ENCODE peak calls at places on chromosomes 11 and 22, in ten cellular contexts. One of them, this sample, is unnamed.

GRCh38 chr11:73597340-73597955 is 464 bp downstream of the FAM168A start:
- DNase-seq in caudate nucleus: no peak
- DNase-seq in EH: no peak
- DNase-seq in activated naive CD8-positive, alpha-beta T cell treated with anti-CD3 and anti-CD28 coated beads, Interleukin-2, amount 50 U/mL, for 24 hours: no peak
- DNase-seq in H54: no peak
- DNase-seq in neural progenitor cell: no peak
- DNase-seq in psoas muscle: no peak
- DNase-seq in HTR-8/SVneo: no peak
- DNase-seq in A172: no peak
- DNase-seq in activated CD8-positive, alpha-beta T cell treated with anti-CD3 and anti-CD28 coated beads, Interleukin-2, amount 10 ng/mL, durations not matched to agents 7 days and 5 days: no peak
- DNase-seq in this sample: no peak

GRCh38 chr11:70167120-70167519 is 36.0 kb upstream of the FADD start:
- DNase-seq in caudate nucleus: no peak
- DNase-seq in EH: no peak
- DNase-seq in activated naive CD8-positive, alpha-beta T cell treated with anti-CD3 and anti-CD28 coated beads, Interleukin-2, amount 50 U/mL, for 24 hours: no peak
- DNase-seq in H54: no peak
- DNase-seq in neural progenitor cell: no peak
- DNase-seq in psoas muscle: no peak
- DNase-seq in HTR-8/SVneo: no peak
- DNase-seq in A172: no peak
- DNase-seq in activated CD8-positive, alpha-beta T cell treated with anti-CD3 and anti-CD28 coated beads, Interleukin-2, amount 10 ng/mL, durations not matched to agents 7 days and 5 days: no peak
- DNase-seq in this sample: no peak

GRCh38 chr22:38034278-38034882 is 22.8 kb upstream of the PICK1 start:
- DNase-seq in caudate nucleus: peak; percentile 82
- DNase-seq in EH: peak; percentile 95
- DNase-seq in activated naive CD8-positive, alpha-beta T cell treated with anti-CD3 and anti-CD28 coated beads, Interleukin-2, amount 50 U/mL, for 24 hours: no peak
- DNase-seq in H54: peak; percentile 95
- DNase-seq in neural progenitor cell: peak; percentile 79
- DNase-seq in psoas muscle: peak; percentile 63
- DNase-seq in HTR-8/SVneo: peak; percentile 90
- DNase-seq in A172: peak; percentile 87
- DNase-seq in activated CD8-positive, alpha-beta T cell treated with anti-CD3 and anti-CD28 coated beads, Interleukin-2, amount 10 ng/mL, durations not matched to agents 7 days and 5 days: no peak
- DNase-seq in this sample: no peak

GRCh38 chr11:125215951-125216350 is 51.4 kb downstream of the PKNOX2 start:
- DNase-seq in caudate nucleus: no peak
- DNase-seq in EH: no peak
- DNase-seq in activated naive CD8-positive, alpha-beta T cell treated with anti-CD3 and anti-CD28 coated beads, Interleukin-2, amount 50 U/mL, for 24 hours: no peak
- DNase-seq in H54: no peak
- DNase-seq in neural progenitor cell: no peak
- DNase-seq in psoas muscle: no peak
- DNase-seq in HTR-8/SVneo: no peak
- DNase-seq in A172: no peak
- DNase-seq in activated CD8-positive, alpha-beta T cell treated with anti-CD3 and anti-CD28 coated beads, Interleukin-2, amount 10 ng/mL, durations not matched to agents 7 days and 5 days: no peak
- DNase-seq in this sample: no peak

GRCh38 chr11:108871152-108871551 is 206.3 kb downstream of the DDX10 start:
- DNase-seq in caudate nucleus: no peak
- DNase-seq in EH: peak; percentile 55
- DNase-seq in activated naive CD8-positive, alpha-beta T cell treated with anti-CD3 and anti-CD28 coated beads, Interleukin-2, amount 50 U/mL, for 24 hours: no peak
- DNase-seq in H54: no peak
- DNase-seq in neural progenitor cell: peak; percentile 41
- DNase-seq in psoas muscle: no peak
- DNase-seq in HTR-8/SVneo: no peak
- DNase-seq in A172: peak; percentile 35
- DNase-seq in activated CD8-positive, alpha-beta T cell treated with anti-CD3 and anti-CD28 coated beads, Interleukin-2, amount 10 ng/mL, durations not matched to agents 7 days and 5 days: peak; percentile 49
- DNase-seq in this sample: no peak

GRCh38 chr11:126695293-126695692 is 305.3 kb downstream of the KIRREL3 start:
- DNase-seq in caudate nucleus: no peak
- DNase-seq in EH: no peak
- DNase-seq in activated naive CD8-positive, alpha-beta T cell treated with anti-CD3 and anti-CD28 coated beads, Interleukin-2, amount 50 U/mL, for 24 hours: no peak
- DNase-seq in H54: no peak
- DNase-seq in neural progenitor cell: no peak
- DNase-seq in psoas muscle: no peak
- DNase-seq in HTR-8/SVneo: no peak
- DNase-seq in A172: no peak
- DNase-seq in activated CD8-positive, alpha-beta T cell treated with anti-CD3 and anti-CD28 coated beads, Interleukin-2, amount 10 ng/mL, durations not matched to agents 7 days and 5 days: no peak
- DNase-seq in this sample: no peak

GRCh38 chr22:17083811-17084540 is 824 bp upstream of the IL17RA start:
- DNase-seq in caudate nucleus: no peak
- DNase-seq in EH: peak; percentile 16
- DNase-seq in activated naive CD8-positive, alpha-beta T cell treated with anti-CD3 and anti-CD28 coated beads, Interleukin-2, amount 50 U/mL, for 24 hours: no peak
- DNase-seq in H54: no peak
- DNase-seq in neural progenitor cell: no peak
- DNase-seq in psoas muscle: no peak
- DNase-seq in HTR-8/SVneo: no peak
- DNase-seq in A172: no peak
- DNase-seq in activated CD8-positive, alpha-beta T cell treated with anti-CD3 and anti-CD28 coated beads, Interleukin-2, amount 10 ng/mL, durations not matched to agents 7 days and 5 days: no peak
- DNase-seq in this sample: no peak

GRCh38 chr22:39994046-39994565 is 648 bp upstream of the FAM83F start:
- DNase-seq in caudate nucleus: no peak
- DNase-seq in EH: no peak
- DNase-seq in activated naive CD8-positive, alpha-beta T cell treated with anti-CD3 and anti-CD28 coated beads, Interleukin-2, amount 50 U/mL, for 24 hours: peak; percentile 47
- DNase-seq in H54: no peak
- DNase-seq in neural progenitor cell: no peak
- DNase-seq in psoas muscle: no peak
- DNase-seq in HTR-8/SVneo: no peak
- DNase-seq in A172: no peak
- DNase-seq in activated CD8-positive, alpha-beta T cell treated with anti-CD3 and anti-CD28 coated beads, Interleukin-2, amount 10 ng/mL, durations not matched to agents 7 days and 5 days: peak; percentile 38
- DNase-seq in this sample: no peak

GRCh38 chr11:87036756-87037449 is 831 bp upstream of the TMEM135 start:
- DNase-seq in caudate nucleus: no peak
- DNase-seq in EH: no peak
- DNase-seq in activated naive CD8-positive, alpha-beta T cell treated with anti-CD3 and anti-CD28 coated beads, Interleukin-2, amount 50 U/mL, for 24 hours: no peak
- DNase-seq in H54: no peak
- DNase-seq in neural progenitor cell: no peak
- DNase-seq in psoas muscle: no peak
- DNase-seq in HTR-8/SVneo: no peak
- DNase-seq in A172: no peak
- DNase-seq in activated CD8-positive, alpha-beta T cell treated with anti-CD3 and anti-CD28 coated beads, Interleukin-2, amount 10 ng/mL, durations not matched to agents 7 days and 5 days: peak; percentile 28
- DNase-seq in this sample: no peak

GRCh38 chr22:48652796-48653195 is 1174.9 kb downstream of the BRD1 start:
- DNase-seq in caudate nucleus: no peak
- DNase-seq in EH: no peak
- DNase-seq in activated naive CD8-positive, alpha-beta T cell treated with anti-CD3 and anti-CD28 coated beads, Interleukin-2, amount 50 U/mL, for 24 hours: no peak
- DNase-seq in H54: no peak
- DNase-seq in neural progenitor cell: no peak
- DNase-seq in psoas muscle: no peak
- DNase-seq in HTR-8/SVneo: no peak
- DNase-seq in A172: no peak
- DNase-seq in activated CD8-positive, alpha-beta T cell treated with anti-CD3 and anti-CD28 coated beads, Interleukin-2, amount 10 ng/mL, durations not matched to agents 7 days and 5 days: no peak
- DNase-seq in this sample: no peak

GRCh38 chr22:31082606-31083376 is 1.7 kb downstream of the SMTN start:
- DNase-seq in caudate nucleus: no peak
- DNase-seq in EH: peak; percentile 76
- DNase-seq in activated naive CD8-positive, alpha-beta T cell treated with anti-CD3 and anti-CD28 coated beads, Interleukin-2, amount 50 U/mL, for 24 hours: peak; percentile 82
- DNase-seq in H54: no peak
- DNase-seq in neural progenitor cell: peak; percentile 45
- DNase-seq in psoas muscle: peak; percentile 67
- DNase-seq in HTR-8/SVneo: peak; percentile 42
- DNase-seq in A172: peak; percentile 31
- DNase-seq in activated CD8-positive, alpha-beta T cell treated with anti-CD3 and anti-CD28 coated beads, Interleukin-2, amount 10 ng/mL, durations not matched to agents 7 days and 5 days: peak; percentile 74
- DNase-seq in this sample: peak; percentile 56

GRCh38 chr11:3944198-3944597 is 88.7 kb downstream of the STIM1 start:
- DNase-seq in caudate nucleus: no peak
- DNase-seq in EH: peak; percentile 68
- DNase-seq in activated naive CD8-positive, alpha-beta T cell treated with anti-CD3 and anti-CD28 coated beads, Interleukin-2, amount 50 U/mL, for 24 hours: no peak
- DNase-seq in H54: no peak
- DNase-seq in neural progenitor cell: no peak
- DNase-seq in psoas muscle: peak; percentile 31
- DNase-seq in HTR-8/SVneo: no peak
- DNase-seq in A172: no peak
- DNase-seq in activated CD8-positive, alpha-beta T cell treated with anti-CD3 and anti-CD28 coated beads, Interleukin-2, amount 10 ng/mL, durations not matched to agents 7 days and 5 days: no peak
- DNase-seq in this sample: no peak

GRCh38 chr22:38309614-38310517 is 7.4 kb downstream of the CSNK1E start:
- DNase-seq in caudate nucleus: no peak
- DNase-seq in EH: no peak
- DNase-seq in activated naive CD8-positive, alpha-beta T cell treated with anti-CD3 and anti-CD28 coated beads, Interleukin-2, amount 50 U/mL, for 24 hours: no peak
- DNase-seq in H54: no peak
- DNase-seq in neural progenitor cell: no peak
- DNase-seq in psoas muscle: no peak
- DNase-seq in HTR-8/SVneo: no peak
- DNase-seq in A172: no peak
- DNase-seq in activated CD8-positive, alpha-beta T cell treated with anti-CD3 and anti-CD28 coated beads, Interleukin-2, amount 10 ng/mL, durations not matched to agents 7 days and 5 days: no peak
- DNase-seq in this sample: no peak

GRCh38 chr22:50600541-50600940 is at the start of gene MAPK8IP2:
- DNase-seq in caudate nucleus: no peak
- DNase-seq in EH: no peak
- DNase-seq in activated naive CD8-positive, alpha-beta T cell treated with anti-CD3 and anti-CD28 coated beads, Interleukin-2, amount 50 U/mL, for 24 hours: no peak
- DNase-seq in H54: no peak
- DNase-seq in neural progenitor cell: peak; percentile 65
- DNase-seq in psoas muscle: no peak
- DNase-seq in HTR-8/SVneo: no peak
- DNase-seq in A172: no peak
- DNase-seq in activated CD8-positive, alpha-beta T cell treated with anti-CD3 and anti-CD28 coated beads, Interleukin-2, amount 10 ng/mL, durations not matched to agents 7 days and 5 days: no peak
- DNase-seq in this sample: peak; percentile 60